ENCODE peak calls at places on chromosomes 6 and 20, in seven cellular contexts. B is astrocyte of the spinal cord, K is RWPE1, Z is uterus, R is suprapubic skin, C is GM20000, V is K562. U is an unnamed sample.

GRCh38 chr6:3292431-3293197 is 33.9 kb downstream of the PSMG4 start:
- DNase-seq in B (no peak), K (no peak), Z (peak; percentile 14), R (peak; percentile 40), C (no peak), V (no peak), U (no peak)

GRCh38 chr6:28537509-28538140 is 11.9 kb downstream of the GPX5 start:
- DNase-seq in B (peak; percentile 8), K (no peak), Z (no peak), R (no peak), C (no peak), V (no peak), U (no peak)

GRCh38 chr6:106360989-106361430 is 493 bp downstream of the CRYBG1 start:
- DNase-seq in B (no peak), K (peak; percentile 34), Z (no peak), R (peak; percentile 64), C (peak; percentile 63), V (no peak), U (no peak)

GRCh38 chr20:8589956-8590355 is 457.9 kb downstream of the PLCB1 start:
- DNase-seq in B (peak; percentile 10), K (no peak), Z (no peak), R (no peak), C (no peak), V (no peak), U (no peak)

GRCh38 chr6:10237284-10238043 is 177.4 kb downstream of the TFAP2A start:
- DNase-seq in B (peak; percentile 16), K (peak; percentile 90), Z (no peak), R (no peak), C (no peak), V (no peak), U (no peak)

GRCh38 chr20:54355631-54356280 is 119.6 kb upstream of the DOK5 start:
- DNase-seq in B (no peak), K (peak; percentile 62), Z (no peak), R (no peak), C (no peak), V (no peak), U (no peak)

GRCh38 chr20:62272200-62272599 is 30.6 kb upstream of the ADRM1 start:
- DNase-seq in B (no peak), K (no peak), Z (no peak), R (no peak), C (no peak), V (no peak), U (no peak)

GRCh38 chr6:112269165-112269564 is 14.8 kb upstream of the LAMA4 start:
- DNase-seq in B (no peak), K (no peak), Z (peak; percentile 67), R (no peak), C (no peak), V (no peak), U (no peak)

GRCh38 chr6:137543114-137543513 is 48.9 kb upstream of the OLIG3 start:
- DNase-seq in B (no peak), K (no peak), Z (no peak), R (no peak), C (no peak), V (no peak), U (no peak)

GRCh38 chr6:98845201-98846020 is 11.0 kb downstream of the POU3F2 start:
- DNase-seq in B (peak; percentile 89), K (peak; percentile 62), Z (peak; percentile 50), R (peak; percentile 79), C (peak; percentile 86), V (peak; percentile 72), U (no peak)

GRCh38 chr20:2865630-2866029 is 7.7 kb upstream of the PTPRA start:
- DNase-seq in B (no peak), K (no peak), Z (no peak), R (no peak), C (no peak), V (peak; percentile 14), U (no peak)
- TF ChIP-seq CTCF in B (peak; percentile 21), K (no peak), Z (no peak), R (no peak), C (no peak), V (peak; percentile 37), U (no peak)

DNA sequence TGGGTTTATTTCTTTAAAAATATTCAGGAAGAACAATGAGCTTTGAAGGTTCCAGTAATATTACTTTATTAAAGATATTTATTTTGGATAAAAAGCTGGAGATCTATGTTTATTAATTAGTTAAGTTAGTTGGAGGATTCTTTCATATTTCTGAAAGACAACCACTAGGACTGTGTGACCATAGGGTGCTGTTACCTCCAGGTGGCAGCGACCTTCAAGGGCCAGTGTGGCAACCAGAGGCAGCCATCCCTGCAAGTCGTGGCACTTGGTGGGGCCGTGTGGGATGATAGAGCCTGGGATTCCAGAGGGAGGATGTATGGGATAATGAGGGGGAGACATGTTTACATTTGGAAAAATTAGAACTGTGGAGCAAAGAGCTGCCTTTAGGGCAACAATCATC is 95.5 kb upstream of the SCP2D1 start:
- DNase-seq in B (no peak), K (no peak), Z (no peak), R (no peak), C (no peak), V (no peak), U (no peak)
- TF ChIP-seq CTCF in B (no peak), K (no peak), Z (no peak), R (no peak), C (no peak), V (no peak), U (no peak)

GRCh38 chr6:19311786-19312185 is 525.4 kb upstream of the ID4 start:
- DNase-seq in B (peak; percentile 30), K (no peak), Z (no peak), R (no peak), C (no peak), V (no peak), U (no peak)

GRCh38 chr6:19312291-19312978 is 524.7 kb upstream of the ID4 start:
- DNase-seq in B (no peak), K (no peak), Z (no peak), R (no peak), C (no peak), V (no peak), U (no peak)

GRCh38 chr6:19309661-19310060 is 527.5 kb upstream of the ID4 start:
- DNase-seq in B (no peak), K (no peak), Z (no peak), R (no peak), C (no peak), V (no peak), U (no peak)
- TF ChIP-seq CTCF in B (no peak), K (no peak), Z (no peak), R (no peak), C (no peak), V (no peak), U (no peak)

GRCh38 chr6:12147557-12148316 is 135.6 kb downstream of the HIVEP1 start:
- DNase-seq in B (peak; percentile 23), K (no peak), Z (no peak), R (no peak), C (no peak), V (no peak), U (no peak)
- TF ChIP-seq CTCF in B (peak; percentile 39), K (no peak), Z (no peak), R (no peak), C (no peak), V (no peak), U (peak; percentile 39)

GRCh38 chr20:51310216-51310615 is 232.3 kb downstream of the NFATC2 start:
- DNase-seq in B (no peak), K (no peak), Z (no peak), R (no peak), C (no peak), V (no peak), U (no peak)

GRCh38 chr20:51315390-51315789 is 227.1 kb downstream of the NFATC2 start:
- DNase-seq in B (no peak), K (no peak), Z (no peak), R (no peak), C (no peak), V (no peak), U (no peak)

GRCh38 chr20:51312480-51312783 is 230.1 kb downstream of the NFATC2 start:
- DNase-seq in B (no peak), K (no peak), Z (no peak), R (no peak), C (no peak), V (no peak), U (no peak)

GRCh38 chr20:51311636-51312479 is 230.7 kb downstream of the NFATC2 start:
- DNase-seq in B (no peak), K (peak; percentile 73), Z (no peak), R (no peak), C (no peak), V (no peak), U (no peak)

GRCh38 chr20:51313275-51313898 is 229.1 kb downstream of the NFATC2 start:
- DNase-seq in B (no peak), K (no peak), Z (no peak), R (no peak), C (no peak), V (no peak), U (no peak)
- TF ChIP-seq CTCF in B (peak; percentile 20), K (no peak), Z (no peak), R (no peak), C (no peak), V (no peak), U (no peak)

GRCh38 chr6:693737-694038 is 749 bp upstream of the EXOC2 start:
- DNase-seq in B (no peak), K (no peak), Z (no peak), R (no peak), C (no peak), V (no peak), U (no peak)
- TF ChIP-seq CTCF in B (no peak), K (no peak), Z (no peak), R (no peak), C (no peak), V (no peak), U (no peak)

GRCh38 chr20:36676701-36677421 is 30.9 kb upstream of the SLA2 start:
- DNase-seq in B (no peak), K (no peak), Z (no peak), R (no peak), C (no peak), V (no peak), U (peak; percentile 91)
- TF ChIP-seq CTCF in B (no peak), K (no peak), Z (no peak), R (no peak), C (no peak), V (no peak), U (no peak)